ENCODE peak calls at places on chromosomes 4 and X, in nine cellular contexts. L is left lung, Q is AG08395, K is NCI-H526 treated with DMSO at 0.1 percent for 48 hours, Y is IMR-90, F is ELR, X is cardiac muscle cell, U is NCI-H82, R is HFF-Myc. I is an unnamed sample.

GRCh38 chr4:84319124-84319523 is 180.0 kb downstream of the NKX6-1 start:
- DNase-seq in U (no peak), F (no peak), R (no peak), Q (peak; percentile 9), K (no peak), Y (peak; percentile 1), L (peak; percentile 68), X (peak; percentile 1), I (peak; percentile 6)

GRCh38 chrX:50469206-50469605 is 1.4 kb downstream of the DGKK start:
- DNase-seq in L (no peak), F (no peak), X (no peak), R (no peak), Q (no peak), Y (no peak), U (peak; percentile 17), K (no peak), I (no peak)

GRCh38 chr4:155582971-155583437 is 83.6 kb upstream of the GUCY1A1 start:
- DNase-seq in F (peak; percentile 38), Q (peak; percentile 7), Y (peak; percentile 92), L (no peak), R (peak; percentile 20), X (peak; percentile 89), U (no peak), K (no peak), I (peak; percentile 41)

GRCh38 chr4:94334519-94334918 is 8.1 kb downstream of the HPGDS start:
- DNase-seq in Y (no peak), K (no peak), X (no peak), R (no peak), Q (no peak), L (no peak), U (no peak), F (no peak), I (no peak)

GRCh38 chr4:1666391-1666790 is 17.7 kb downstream of the FAM53A start:
- DNase-seq in Q (no peak), U (no peak), Y (no peak), F (no peak), R (no peak), X (no peak), K (no peak), L (no peak), I (no peak)

GRCh38 chrX:69307029-69307428 is 141.8 kb upstream of the PJA1 start:
- DNase-seq in X (no peak), R (no peak), F (no peak), U (no peak), K (no peak), L (no peak), Q (no peak), Y (no peak), I (no peak)

GRCh38 chrX:31099536-31100090 is 27.8 kb upstream of the FTHL17 start:
- DNase-seq in L (no peak), Y (no peak), Q (no peak), R (no peak), K (no peak), X (no peak), F (no peak), U (no peak), I (peak; percentile 40)

GRCh38 chr4:175422331-175422730 is 389.7 kb downstream of the GPM6A start:
- DNase-seq in R (no peak), Q (no peak), F (peak; percentile 51), U (no peak), L (no peak), K (no peak), Y (peak; percentile 69), X (no peak), I (no peak)

GRCh38 chrX:118026631-118027030 is 90.0 kb downstream of the KLHL13 start:
- DNase-seq in K (no peak), Y (peak; percentile 23), R (no peak), L (no peak), U (no peak), X (no peak), F (no peak), Q (no peak), I (no peak)

GRCh38 chr4:155707251-155707650 is 40.6 kb downstream of the GUCY1A1 start:
- DNase-seq in F (no peak), R (no peak), X (no peak), Q (no peak), Y (no peak), L (peak; percentile 66), U (no peak), K (no peak), I (no peak)

GRCh38 chr4:123477804-123478209 is 81.2 kb downstream of the SPRY1 start:
- DNase-seq in L (peak; percentile 60), X (peak; percentile 86), F (peak; percentile 22), K (no peak), R (no peak), Y (peak; percentile 50), U (no peak), Q (peak; percentile 44), I (no peak)